ENCODE peak calls at places on chromosomes 13 and 19, in nine cellular contexts. L is non-pigmented ciliary epithelial cell, C is COLO829, R is C1 segment of cervical spinal cord, Q is cardiac fibroblast, A is pancreas, D is RWPE1, K is right cardiac atrium, I is HFFc6. Y is an unnamed sample.

GRCh38 chr13:30045916-30046704 is 195.7 kb upstream of the UBL3 start:
- DNase-seq in L (peak; percentile 88), C (no peak), R (no peak), Q (peak; percentile 73), A (no peak), D (no peak), K (no peak), I (peak; percentile 84), Y (no peak)

GRCh38 chr13:51781246-51782022 is 22.5 kb downstream of the DHRS12 start:
- DNase-seq in L (no peak), C (no peak), R (no peak), Q (peak; percentile 46), A (no peak), D (peak; percentile 34), K (no peak), I (no peak), Y (no peak)

GRCh38 chr13:70189981-70190380 is 81.7 kb upstream of the KLHL1 start:
- DNase-seq in L (no peak), C (no peak), R (no peak), Q (no peak), A (no peak), D (no peak), K (no peak), I (no peak), Y (no peak)

GRCh38 chr13:99626461-99627082 is 125.3 kb downstream of the TM9SF2 start:
- DNase-seq in L (peak; percentile 43), C (peak; percentile 59), R (no peak), Q (peak; percentile 64), A (no peak), D (peak; percentile 48), K (no peak), I (peak; percentile 60), Y (no peak)

GRCh38 chr19:42252365-42253244 is 2.3 kb downstream of the ERF start:
- DNase-seq in L (no peak), C (peak; percentile 50), R (peak; percentile 78), Q (peak; percentile 66), A (no peak), D (no peak), K (peak; percentile 69), I (peak; percentile 66), Y (peak; percentile 66)

GRCh38 chr13:30618186-30618937 is 642 bp downstream of the USPL1 start:
- DNase-seq in L (no peak), C (no peak), R (peak; percentile 63), Q (no peak), A (peak; percentile 58), D (peak; percentile 18), K (no peak), I (no peak), Y (peak; percentile 26)

GRCh38 chr13:21637296-21637695 is 33.3 kb upstream of the MICU2 start:
- DNase-seq in L (peak; percentile 27), C (peak; percentile 35), R (no peak), Q (peak; percentile 72), A (no peak), D (peak; percentile 96), K (no peak), I (peak; percentile 52), Y (peak; percentile 29)

GRCh38 chr19:46946090-46946489 is 73.5 kb upstream of the NPAS1 start:
- DNase-seq in L (no peak), C (no peak), R (no peak), Q (no peak), A (no peak), D (no peak), K (no peak), I (no peak), Y (no peak)

GRCh38 chr19:50417850-50418185 is 920 bp upstream of the SPIB start:
- DNase-seq in L (no peak), C (no peak), R (no peak), Q (no peak), A (no peak), D (no peak), K (no peak), I (no peak), Y (no peak)

Y was measured in left cardiac atrium.